ENCODE peak calls at places on chromosomes 11 and 22, in seven cellular contexts. V, T, M, J, Z, C and A are unnamed samples.
A peak's percentile ranks its signal among the peaks of the same experiment; 100 is the strongest.

GRCh38 chr22:17738386-17739128 is 35.7 kb downstream of the BID start:
- DNase-seq in C (no peak), T (no peak), Z (no peak), V (peak; percentile 36), M (no peak), J (no peak), A (no peak)

GRCh38 chr22:22770280-22770871 is 117.2 kb upstream of the IGLL5 start:
- DNase-seq in M (peak; percentile 44), T (peak; percentile 43), C (no peak), J (peak; percentile 61), V (no peak), Z (no peak), A (no peak)

GRCh38 chr11:34593085-34593484 is 27.8 kb upstream of the EHF start:
- DNase-seq in Z (no peak), T (no peak), J (no peak), V (no peak), M (no peak), C (no peak), A (no peak)

GRCh38 chr22:22673628-22674027 is 29.2 kb downstream of the GGTLC2 start:
- DNase-seq in J (no peak), V (no peak), M (no peak), Z (no peak), T (no peak), C (no peak), A (no peak)

GRCh38 chr11:112318193-112318592 is 57.5 kb upstream of the PLET1 start:
- DNase-seq in V (no peak), Z (peak; percentile 96), T (no peak), M (peak; percentile 91), C (no peak), J (no peak), A (peak; percentile 61)

GRCh38 chr11:125638315-125638714 is 13.4 kb downstream of the CHEK1 start:
- DNase-seq in Z (no peak), V (no peak), J (no peak), M (no peak), T (no peak), C (no peak), A (no peak)

GRCh38 chr11:122128146-122128545 is 12.1 kb upstream of the BLID start:
- DNase-seq in M (no peak), J (no peak), Z (no peak), T (no peak), V (no peak), C (no peak), A (no peak)

GRCh38 chr22:27612075-27612474 is 189.5 kb downstream of the MN1 start:
- DNase-seq in V (no peak), M (no peak), Z (no peak), C (no peak), T (peak; percentile 90), J (no peak), A (no peak)

GRCh38 chr11:61803889-61804647 is 11.4 kb downstream of the FEN1 start:
- DNase-seq in M (peak; percentile 82), Z (peak; percentile 49), V (no peak), C (no peak), J (no peak), T (no peak), A (no peak)

GRCh38 chr11:62005231-62005661 is 37.8 kb upstream of the FTH1 start:
- DNase-seq in J (no peak), C (no peak), T (no peak), V (peak; percentile 72), M (peak; percentile 53), Z (no peak), A (no peak)

GRCh38 chr11:65116370-65117205 is 913 bp downstream of the ZNHIT2 start:
- DNase-seq in C (peak; percentile 39), V (no peak), T (peak; percentile 70), Z (peak; percentile 72), J (peak; percentile 62), M (peak; percentile 59), A (no peak)

GRCh38 chr11:68812526-68812925 is 29.2 kb downstream of the CPT1A start:
- DNase-seq in M (no peak), Z (no peak), V (no peak), T (no peak), J (no peak), C (no peak), A (no peak)

GRCh38 chr11:65577756-65578109 is 1.9 kb downstream of the EHBP1L1 start:
- DNase-seq in Z (no peak), J (no peak), C (no peak), T (no peak), V (no peak), M (no peak), A (no peak)

GRCh38 chr11:76832365-76832764 is 28.4 kb upstream of the ACER3 start:
- DNase-seq in T (no peak), Z (no peak), J (no peak), V (no peak), C (no peak), M (no peak), A (no peak)

GRCh38 chr11:117410861-117411725 is 83.4 kb downstream of the CEP164 start:
- DNase-seq in Z (no peak), J (no peak), T (no peak), M (no peak), C (no peak), V (no peak), A (no peak)

GRCh38 chr11:107591098-107591445 is at the start of gene ELMOD1:
- DNase-seq in J (no peak), C (peak; percentile 64), T (peak; percentile 16), Z (peak; percentile 23), M (peak; percentile 50), V (peak; percentile 71), A (no peak)

GRCh38 chr22:48100685-48101417 is 1338.4 kb downstream of the TBC1D22A start:
- DNase-seq in Z (no peak), C (no peak), M (no peak), J (peak; percentile 93), V (no peak), T (no peak), A (no peak)

GRCh38 chr11:69002101-69002742 is 10.8 kb downstream of the MRGPRF start:
- DNase-seq in Z (no peak), V (no peak), M (no peak), T (no peak), J (no peak), C (no peak), A (no peak)

GRCh38 chr22:34804588-34804987 is 261.4 kb upstream of the ISX start:
- DNase-seq in Z (no peak), J (no peak), V (no peak), C (no peak), T (peak; percentile 26), M (no peak), A (no peak)

GRCh38 chr22:37744589-37744988 is 47.7 kb downstream of the TRIOBP start:
- DNase-seq in V (no peak), J (no peak), T (no peak), C (no peak), M (no peak), Z (no peak), A (no peak)
- H3K4me3 ChIP-seq in V (no peak overlapping the region), J (peak overlapping the region; percentile 97), T (no peak overlapping the region), C (no peak overlapping the region), M (no peak overlapping the region), Z (no peak overlapping the region), A (no peak overlapping the region)

GRCh38 chr11:106231591-106231990 is 154.1 kb downstream of the AASDHPPT start:
- DNase-seq in T (peak; percentile 3), J (no peak), V (no peak), Z (peak; percentile 13), C (no peak), M (peak; percentile 56), A (peak; percentile 55)
- TF ChIP-seq CTCF in T (no peak), J (peak; percentile 27), V (no peak), Z (peak; percentile 36), C (no peak), M (peak; percentile 40), A (peak; percentile 50)

GRCh38 chr11:9462806-9463537 is 2.2 kb downstream of the ZNF143 start:
- DNase-seq in V (no peak), T (peak; percentile 18), J (no peak), M (peak; percentile 9), Z (no peak), C (no peak), A (no peak)
- H3K4me3 ChIP-seq in V (no peak overlapping the region), T (no peak overlapping the region), J (no peak overlapping the region), M (no peak overlapping the region), Z (no peak overlapping the region), C (peak overlapping the region; percentile 79), A (no peak overlapping the region)

GRCh38 chr11:43278302-43278956 is 33.4 kb upstream of the API5 start:
- DNase-seq in J (no peak), M (peak; percentile 34), C (no peak), T (peak; percentile 23), Z (peak; percentile 23), V (no peak), A (no peak)
- TF ChIP-seq CTCF in J (no peak), M (peak; percentile 44), C (peak; percentile 14), T (peak; percentile 14), Z (peak; percentile 53), V (peak; percentile 36), A (peak; percentile 28)

DNA sequence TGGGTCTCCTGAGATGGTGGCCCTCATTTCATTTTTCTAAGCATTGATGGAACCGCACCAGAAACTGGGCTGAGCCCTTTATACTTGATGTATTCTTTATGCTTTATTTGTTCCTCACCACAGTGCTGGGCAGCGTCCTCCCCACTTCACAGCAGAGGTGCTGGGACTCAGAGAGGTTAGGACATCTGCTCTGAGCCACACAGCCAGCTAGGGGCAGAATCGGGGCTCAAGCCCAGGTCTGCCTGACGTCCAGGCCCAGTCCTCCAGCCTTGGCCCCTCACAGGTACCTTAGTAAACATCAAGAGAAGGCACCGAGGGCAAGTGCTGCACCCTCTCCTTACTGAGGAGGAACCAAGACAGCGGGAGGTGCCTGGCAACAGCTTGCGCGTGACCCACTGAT is 20.2 kb upstream of the SHISAL1 start:
- DNase-seq in C (no peak), T (no peak), Z (no peak), J (peak; percentile 29), M (no peak), V (no peak), A (no peak)
- H3K4me3 ChIP-seq in C (no peak overlapping the region), T (no peak overlapping the region), Z (no peak overlapping the region), J (no peak overlapping the region), M (no peak overlapping the region), V (no peak overlapping the region), A (no peak overlapping the region)

DNA sequence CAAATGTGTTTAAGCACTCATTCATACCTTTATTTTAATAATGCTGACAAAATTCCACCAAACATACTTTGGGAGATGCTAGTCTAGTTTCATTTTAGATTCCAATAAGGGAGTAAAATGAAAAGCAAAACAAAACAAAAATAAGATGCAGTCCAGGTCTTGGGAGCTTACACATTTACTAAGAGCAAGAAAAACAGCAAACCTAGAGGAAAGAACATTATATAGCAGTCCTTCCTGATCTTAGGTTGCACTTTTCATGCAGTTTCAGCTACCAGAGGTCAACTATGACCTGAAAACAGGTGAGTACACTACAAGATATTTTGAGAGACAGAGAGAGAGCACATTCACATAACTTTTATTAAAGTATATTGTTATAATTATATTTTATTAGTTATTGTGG is 1100.9 kb downstream of the DLG2 start:
- DNase-seq in J (no peak), V (no peak), M (no peak), T (no peak), C (no peak), Z (no peak), A (no peak)
- TF ChIP-seq CTCF in J (no peak), V (no peak), M (no peak), T (no peak), C (no peak), Z (no peak), A (no peak)

DNA sequence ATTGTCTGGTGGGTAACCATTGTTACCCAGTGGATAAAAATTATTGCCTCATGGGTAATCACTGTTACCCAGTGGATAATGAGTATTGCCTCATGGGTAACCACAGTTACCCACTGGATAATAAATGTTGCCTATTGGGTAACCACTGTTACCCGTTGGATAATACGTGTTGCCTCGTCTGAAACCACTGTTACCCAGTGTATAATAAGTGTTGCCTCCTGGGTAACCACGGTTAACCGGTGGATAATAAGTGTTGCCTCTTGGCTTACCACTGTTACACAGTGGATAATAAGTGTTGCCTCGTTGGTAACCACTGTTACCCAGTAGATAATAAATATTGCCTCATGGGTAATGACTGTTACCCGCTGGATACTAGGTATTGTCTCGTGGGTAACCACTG is 20.9 kb upstream of the NXPE4 start:
- DNase-seq in T (no peak), Z (no peak), J (no peak), C (no peak), V (no peak), M (no peak), A (no peak)
- H3K4me3 ChIP-seq in T (no peak overlapping the region), Z (no peak overlapping the region), J (no peak overlapping the region), C (no peak overlapping the region), V (no peak overlapping the region), M (no peak overlapping the region), A (no peak overlapping the region)